ENCODE peak calls at places on chromosomes 5 and 9, in eight cellular contexts. J, S, Z, K, P, Y, C and Q are unnamed samples.

GRCh38 chr5:95669540-95669939 is 13.3 kb downstream of the SPATA9 start:
- DNase-seq in J (peak; percentile 69), S (no peak), Z (peak; percentile 95), K (peak; percentile 80), P (no peak), Y (peak; percentile 56), C (no peak), Q (no peak)

GRCh38 chr9:38641985-38642864 is 21.8 kb upstream of the ANKRD18A start:
- DNase-seq in J (no peak), S (peak; percentile 28), Z (peak; percentile 73), K (no peak), P (no peak), Y (no peak), C (no peak), Q (no peak)

GRCh38 chr5:115962565-115963402 is 509 bp downstream of the LVRN start:
- DNase-seq in J (no peak), S (peak; percentile 20), Z (peak; percentile 44), K (no peak), P (peak; percentile 43), Y (peak; percentile 50), C (no peak), Q (no peak)

GRCh38 chr5:110658006-110658405 is 68.5 kb downstream of the TMEM232 start:
- DNase-seq in J (no peak), S (no peak), Z (no peak), K (no peak), P (no peak), Y (no peak), C (no peak), Q (no peak)

GRCh38 chr9:77422969-77423368 is 225.2 kb downstream of the GNA14 start:
- DNase-seq in J (no peak), S (no peak), Z (no peak), K (no peak), P (no peak), Y (no peak), C (no peak), Q (no peak)

GRCh38 chr9:127204771-127205470 is 59.7 kb upstream of the GARNL3 start:
- DNase-seq in J (peak; percentile 20), S (no peak), Z (peak; percentile 40), K (no peak), P (no peak), Y (no peak), C (no peak), Q (no peak)

GRCh38 chr5:150320048-150320555 is 17.4 kb upstream of the ARSI start:
- DNase-seq in J (peak; percentile 56), S (no peak), Z (peak; percentile 88), K (peak; percentile 89), P (no peak), Y (no peak), C (no peak), Q (no peak)

GRCh38 chr9:70549926-70550325 is 135.5 kb upstream of the KLF9 start:
- DNase-seq in J (no peak), S (no peak), Z (peak; percentile 42), K (no peak), P (no peak), Y (no peak), C (no peak), Q (no peak)

GRCh38 chr5:111834926-111835599 is 78.1 kb upstream of the NREP start:
- DNase-seq in J (no peak), S (no peak), Z (peak; percentile 21), K (no peak), P (no peak), Y (no peak), C (no peak), Q (no peak)

GRCh38 chr5:123089971-123090640 is 1.1 kb downstream of the PRDM6 start:
- DNase-seq in J (peak; percentile 20), S (peak; percentile 57), Z (peak; percentile 62), K (no peak), P (peak; percentile 67), Y (no peak), C (no peak), Q (no peak)

GRCh38 chr5:53167836-53168235 is 58.3 kb upstream of the MOCS2 start:
- DNase-seq in J (peak; percentile 58), S (no peak), Z (peak; percentile 86), K (peak; percentile 87), P (no peak), Y (no peak), C (no peak), Q (no peak)

GRCh38 chr5:67206381-67207328 is 10.1 kb upstream of the CD180 start:
- DNase-seq in J (no peak), S (no peak), Z (no peak), K (no peak), P (no peak), Y (peak; percentile 79), C (peak; percentile 86), Q (no peak)

GRCh38 chr9:109767814-109768213 is 12.2 kb upstream of the PALM2AKAP2 start:
- DNase-seq in J (no peak), S (no peak), Z (no peak), K (no peak), P (no peak), Y (no peak), C (no peak), Q (no peak)

GRCh38 chr9:78236511-78236950 is 656 bp downstream of the CEP78 start:
- DNase-seq in J (no peak), S (no peak), Z (no peak), K (no peak), P (no peak), Y (no peak), C (no peak), Q (no peak)

GRCh38 chr5:135236187-135236835 is 162.7 kb downstream of the MACROH2A1 start:
- DNase-seq in J (no peak), S (no peak), Z (no peak), K (no peak), P (no peak), Y (no peak), C (no peak), Q (no peak)

DNA sequence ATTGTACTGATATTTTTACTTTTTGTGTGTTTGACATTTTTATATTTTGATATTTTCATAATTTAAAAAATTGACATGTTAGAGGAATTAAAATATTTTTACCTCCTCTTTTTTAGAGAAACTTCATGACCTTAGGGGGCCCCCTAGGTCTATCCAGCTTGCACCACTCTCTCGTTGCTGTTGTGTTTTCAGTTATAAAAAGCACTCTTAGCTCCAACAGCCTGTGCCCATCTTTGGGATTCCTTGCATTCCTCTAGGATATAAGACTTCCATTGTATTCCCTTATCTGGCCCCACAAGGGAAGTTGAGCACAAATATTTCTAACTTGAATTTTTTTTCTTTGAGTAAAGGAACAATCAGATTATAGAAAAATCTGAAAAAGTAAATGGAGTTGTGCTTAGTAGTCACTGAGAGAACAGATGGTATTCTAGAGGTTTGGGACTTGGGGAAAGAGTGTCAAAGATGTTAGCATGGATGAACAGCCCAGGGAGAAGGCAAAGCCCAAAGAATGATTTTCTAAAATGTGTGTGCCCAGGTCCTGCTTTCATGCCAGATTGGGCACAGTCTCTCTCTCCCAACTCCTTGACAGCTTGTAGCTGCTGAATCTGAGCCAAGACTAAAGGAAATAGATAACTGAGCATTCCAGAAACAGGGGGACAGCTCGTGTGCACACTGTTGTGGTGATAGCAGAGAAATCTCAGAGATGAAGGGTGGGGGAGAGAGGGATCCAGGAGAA is 245.5 kb downstream of the SH3GL2 start:
- DNase-seq in J (no peak), S (no peak), Z (peak; percentile 93), K (no peak), P (no peak), Y (no peak), C (no peak), Q (no peak)
- TF ChIP-seq CTCF in J (no peak), S (no peak), Z (peak; percentile 24), K (no peak), P (no peak), Y (no peak), C (no peak), Q (no peak)

GRCh38 chr5:157748740-157749461 is 5.4 kb downstream of the LSM11 start:
- DNase-seq in J (no peak), S (no peak), Z (peak; percentile 90), K (no peak), P (no peak), Y (no peak), C (no peak), Q (no peak)

GRCh38 chr5:157749462-157749799 is 5.9 kb downstream of the LSM11 start:
- DNase-seq in J (no peak), S (no peak), Z (no peak), K (no peak), P (no peak), Y (no peak), C (no peak), Q (no peak)

GRCh38 chr5:157747766-157748700 is 4.5 kb downstream of the LSM11 start:
- DNase-seq in J (no peak), S (no peak), Z (peak; percentile 34), K (no peak), P (no peak), Y (no peak), C (no peak), Q (no peak)

GRCh38 chr5:157745041-157745456 is 1.5 kb downstream of the LSM11 start:
- DNase-seq in J (no peak), S (no peak), Z (no peak), K (no peak), P (no peak), Y (no peak), C (no peak), Q (no peak)

DNA sequence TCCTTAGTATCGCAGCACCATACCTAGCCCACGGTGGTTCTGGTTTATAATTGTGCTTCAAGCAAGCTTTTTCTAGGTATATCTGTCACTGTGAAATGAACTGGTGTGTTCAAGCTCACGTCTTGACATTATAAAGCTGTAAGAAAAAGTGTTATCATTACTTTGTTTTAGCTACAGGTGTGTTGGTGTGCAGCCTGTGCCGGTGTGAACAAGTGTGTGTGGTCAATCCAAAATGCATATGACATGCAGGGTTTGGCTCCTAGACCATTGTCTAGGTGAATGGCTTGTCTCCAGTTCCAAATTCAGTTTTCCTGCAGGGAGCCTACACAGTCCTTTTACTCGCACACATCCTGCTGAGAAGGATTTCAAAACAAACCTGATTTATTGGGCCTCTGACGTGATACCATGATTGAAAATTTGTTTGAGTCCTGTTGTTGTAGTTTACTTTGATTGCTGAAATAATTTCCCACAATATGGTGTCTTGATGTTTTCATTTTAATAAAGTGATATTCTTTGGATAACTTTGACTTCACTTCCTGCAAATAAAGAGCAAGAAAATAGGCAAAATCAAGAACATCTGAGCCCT is 3.8 kb downstream of the LSM11 start:
- DNase-seq in J (no peak), S (no peak), Z (no peak), K (no peak), P (no peak), Y (no peak), C (no peak), Q (no peak)
- TF ChIP-seq CTCF in J (no peak), S (no peak), Z (no peak), K (no peak), P (no peak), Y (no peak), C (no peak), Q (no peak)

GRCh38 chr9:132586830-132587483 is 4.6 kb downstream of the BARHL1 start:
- DNase-seq in J (no peak), S (no peak), Z (no peak), K (no peak), P (no peak), Y (no peak), C (no peak), Q (no peak)
- TF ChIP-seq CTCF in J (no peak), S (no peak), Z (no peak), K (no peak), P (no peak), Y (no peak), C (no peak), Q (no peak)

GRCh38 chr5:145887976-145888574 is 15.3 kb upstream of the GRXCR2 start:
- DNase-seq in J (no peak), S (peak; percentile 49), Z (peak; percentile 75), K (no peak), P (no peak), Y (no peak), C (no peak), Q (no peak)

GRCh38 chr5:145889611-145890010 is 16.8 kb upstream of the GRXCR2 start:
- DNase-seq in J (no peak), S (no peak), Z (no peak), K (no peak), P (no peak), Y (no peak), C (no peak), Q (no peak)

GRCh38 chr5:145887217-145887616 is 14.4 kb upstream of the GRXCR2 start:
- DNase-seq in J (no peak), S (no peak), Z (no peak), K (no peak), P (no peak), Y (no peak), C (no peak), Q (no peak)
- TF ChIP-seq CTCF in J (no peak), S (no peak), Z (no peak), K (no peak), P (no peak), Y (no peak), C (no peak), Q (no peak)